ENCODE peak calls at places on chromosomes 5 and 9, in four cellular contexts. One of them, this sample, is unnamed.

GRCh38 chr9:116377179-116377790 is 223.7 kb downstream of the PAPPA start:
- DNase-seq in iris pigment epithelial cell: peak; percentile 77
- DNase-seq in progenitor cell of endocrine pancreas: no peak
- DNase-seq in GM23248: peak; percentile 90
- DNase-seq in this sample: no peak

GRCh38 chr5:9498541-9499497 is 47.1 kb downstream of the SEMA5A start:
- DNase-seq in progenitor cell of endocrine pancreas: no peak
- DNase-seq in iris pigment epithelial cell: peak; percentile 28
- DNase-seq in GM23248: peak; percentile 43
- DNase-seq in this sample: peak; percentile 85

GRCh38 chr9:116572095-116572748 is 114.9 kb upstream of the TRIM32 start:
- DNase-seq in progenitor cell of endocrine pancreas: peak; percentile 81
- DNase-seq in iris pigment epithelial cell: peak; percentile 80
- DNase-seq in GM23248: peak; percentile 88
- DNase-seq in this sample: peak; percentile 94

GRCh38 chr9:95433096-95433852 is 83.5 kb downstream of the PTCH1 start:
- DNase-seq in iris pigment epithelial cell: peak; percentile 12
- DNase-seq in progenitor cell of endocrine pancreas: no peak
- DNase-seq in GM23248: no peak
- DNase-seq in this sample: no peak

GRCh38 chr5:124274949-124275348 is 471.5 kb downstream of the ZNF608 start:
- DNase-seq in iris pigment epithelial cell: peak; percentile 14
- DNase-seq in GM23248: peak; percentile 1
- DNase-seq in progenitor cell of endocrine pancreas: no peak
- DNase-seq in this sample: no peak

GRCh38 chr9:129726322-129727160 is 26.3 kb downstream of the PTGES start:
- DNase-seq in iris pigment epithelial cell: peak; percentile 72
- DNase-seq in progenitor cell of endocrine pancreas: peak; percentile 49
- DNase-seq in GM23248: peak; percentile 90
- DNase-seq in this sample: peak; percentile 97

GRCh38 chr9:131656356-131657030 is 83.4 kb downstream of the RAPGEF1 start:
- DNase-seq in iris pigment epithelial cell: no peak
- DNase-seq in progenitor cell of endocrine pancreas: no peak
- DNase-seq in GM23248: no peak
- DNase-seq in this sample: no peak

GRCh38 chr9:112168197-112168596 is 6.9 kb downstream of the SUSD1 start:
- DNase-seq in GM23248: no peak
- DNase-seq in iris pigment epithelial cell: no peak
- DNase-seq in progenitor cell of endocrine pancreas: no peak
- DNase-seq in this sample: no peak

GRCh38 chr5:150289551-150290390 is at the start of gene CAMK2A:
- DNase-seq in progenitor cell of endocrine pancreas: no peak
- DNase-seq in GM23248: no peak
- DNase-seq in iris pigment epithelial cell: no peak
- DNase-seq in this sample: peak; percentile 71

GRCh38 chr5:133389066-133389590 is 223.2 kb downstream of the FSTL4 start:
- DNase-seq in GM23248: no peak
- DNase-seq in iris pigment epithelial cell: no peak
- DNase-seq in progenitor cell of endocrine pancreas: no peak
- DNase-seq in this sample: no peak

GRCh38 chr9:19875291-19875910 is 86.6 kb upstream of the SLC24A2 start:
- DNase-seq in iris pigment epithelial cell: peak; percentile 58
- DNase-seq in progenitor cell of endocrine pancreas: no peak
- DNase-seq in GM23248: peak; percentile 27
- DNase-seq in this sample: no peak

GRCh38 chr9:127166651-127167524 is 44.5 kb upstream of the ANGPTL2 start:
- DNase-seq in GM23248: peak; percentile 65
- DNase-seq in progenitor cell of endocrine pancreas: no peak
- DNase-seq in iris pigment epithelial cell: peak; percentile 12
- DNase-seq in this sample: no peak

GRCh38 chr5:179437341-179438001 is 92.2 kb upstream of the ADAMTS2 start:
- DNase-seq in progenitor cell of endocrine pancreas: no peak
- DNase-seq in iris pigment epithelial cell: no peak
- DNase-seq in GM23248: no peak
- DNase-seq in this sample: peak; percentile 38

GRCh38 chr5:35926389-35927051 is 11.9 kb downstream of the CAPSL start:
- DNase-seq in iris pigment epithelial cell: peak; percentile 34
- DNase-seq in progenitor cell of endocrine pancreas: peak; percentile 54
- DNase-seq in GM23248: peak; percentile 59
- DNase-seq in this sample: peak; percentile 87

GRCh38 chr9:129276486-129277260 is 98.6 kb upstream of the IER5L start:
- DNase-seq in GM23248: no peak
- DNase-seq in iris pigment epithelial cell: no peak
- DNase-seq in progenitor cell of endocrine pancreas: no peak
- DNase-seq in this sample: peak; percentile 76

GRCh38 chr9:8962084-8962483 is 1162.5 kb upstream of the DMAC1 start:
- DNase-seq in iris pigment epithelial cell: no peak
- DNase-seq in GM23248: no peak
- DNase-seq in progenitor cell of endocrine pancreas: no peak
- DNase-seq in this sample: no peak

GRCh38 chr5:169213479-169213878 is 87.5 kb downstream of the SLIT3 start:
- DNase-seq in iris pigment epithelial cell: no peak
- DNase-seq in progenitor cell of endocrine pancreas: no peak
- DNase-seq in GM23248: peak; percentile 78
- DNase-seq in this sample: no peak

GRCh38 chr5:110371011-110371724 is 355.3 kb downstream of the TMEM232 start:
- DNase-seq in GM23248: no peak
- DNase-seq in iris pigment epithelial cell: no peak
- DNase-seq in progenitor cell of endocrine pancreas: no peak
- DNase-seq in this sample: no peak

GRCh38 chr9:221989-222776 is 7.5 kb downstream of the DOCK8 start:
- DNase-seq in iris pigment epithelial cell: no peak
- DNase-seq in progenitor cell of endocrine pancreas: no peak
- DNase-seq in GM23248: no peak
- DNase-seq in this sample: no peak

GRCh38 chr5:137616046-137616445 is 116.9 kb upstream of the SPOCK1 start:
- DNase-seq in iris pigment epithelial cell: no peak
- DNase-seq in progenitor cell of endocrine pancreas: no peak
- DNase-seq in GM23248: no peak
- DNase-seq in this sample: peak; percentile 38

GRCh38 chr9:127634021-127634420 is 21.9 kb downstream of the STXBP1 start:
- DNase-seq in GM23248: no peak
- DNase-seq in progenitor cell of endocrine pancreas: no peak
- DNase-seq in iris pigment epithelial cell: no peak
- DNase-seq in this sample: peak; percentile 62

GRCh38 chr9:107213561-107214028 is 69.5 kb upstream of the RAD23B start:
- DNase-seq in progenitor cell of endocrine pancreas: no peak
- DNase-seq in GM23248: peak; percentile 91
- DNase-seq in iris pigment epithelial cell: peak; percentile 99
- DNase-seq in this sample: peak; percentile 59

GRCh38 chr9:6134661-6135177 is 80.9 kb upstream of the IL33 start:
- DNase-seq in GM23248: peak; percentile 42
- DNase-seq in progenitor cell of endocrine pancreas: no peak
- DNase-seq in iris pigment epithelial cell: no peak
- DNase-seq in this sample: no peak

GRCh38 chr5:36878421-36879088 is 2.0 kb downstream of the NIPBL start:
- DNase-seq in iris pigment epithelial cell: peak; percentile 47
- DNase-seq in progenitor cell of endocrine pancreas: no peak
- DNase-seq in GM23248: peak; percentile 66
- DNase-seq in this sample: peak; percentile 87

GRCh38 chr5:141514330-141515111 is 25.6 kb downstream of the PCDHGC5 start:
- DNase-seq in progenitor cell of endocrine pancreas: no peak
- DNase-seq in GM23248: peak; percentile 73
- DNase-seq in iris pigment epithelial cell: peak; percentile 34
- DNase-seq in this sample: peak; percentile 90

GRCh38 chr5:97096096-97096648 is 46.2 kb downstream of the LIX1 start:
- DNase-seq in progenitor cell of endocrine pancreas: no peak
- DNase-seq in GM23248: peak; percentile 5
- DNase-seq in iris pigment epithelial cell: peak; percentile 6
- DNase-seq in this sample: no peak

GRCh38 chr5:142863856-142864255 is 93.7 kb downstream of the ARHGAP26 start:
- DNase-seq in progenitor cell of endocrine pancreas: no peak
- DNase-seq in iris pigment epithelial cell: no peak
- DNase-seq in GM23248: no peak
- DNase-seq in this sample: peak; percentile 87

GRCh38 chr9:89022071-89022721 is 30.9 kb downstream of the S1PR3 start:
- DNase-seq in GM23248: peak; percentile 33
- DNase-seq in iris pigment epithelial cell: peak; percentile 89
- DNase-seq in progenitor cell of endocrine pancreas: no peak
- DNase-seq in this sample: no peak

GRCh38 chr5:52896524-52897237 is 92.5 kb upstream of the ITGA2 start:
- DNase-seq in iris pigment epithelial cell: no peak
- DNase-seq in GM23248: peak; percentile 19
- DNase-seq in progenitor cell of endocrine pancreas: no peak
- DNase-seq in this sample: no peak

GRCh38 chr9:112112519-112112918 is 62.6 kb downstream of the SUSD1 start:
- DNase-seq in iris pigment epithelial cell: peak; percentile 91
- DNase-seq in GM23248: peak; percentile 92
- DNase-seq in progenitor cell of endocrine pancreas: no peak
- DNase-seq in this sample: no peak

This sample was measured in endodermal cell.